ENCODE peak calls at places on chromosomes 16 and 17, in five cellular contexts. One of them, this sample, is unnamed.

GRCh38 chr17:694239-694638 is 20.4 kb downstream of the VPS53 start:
- DNase-seq in AG04450: peak; percentile 97
- DNase-seq in anterior cingulate cortex: no peak
- DNase-seq in activated naive CD4-positive, alpha-beta T cell treated with Interleukin-2 at 50 U/mL for 16 hours: no peak
- DNase-seq in T-helper 9 cell: no peak
- DNase-seq in this sample: peak; percentile 98

GRCh38 chr16:87263418-87264052 is 53.7 kb downstream of the C16orf95 start:
- DNase-seq in AG04450: no peak
- DNase-seq in anterior cingulate cortex: no peak
- DNase-seq in activated naive CD4-positive, alpha-beta T cell treated with Interleukin-2 at 50 U/mL for 16 hours: no peak
- DNase-seq in T-helper 9 cell: no peak
- DNase-seq in this sample: no peak

GRCh38 chr16:87602821-87603683 is 744 bp downstream of the JPH3 start:
- DNase-seq in AG04450: no peak
- DNase-seq in anterior cingulate cortex: no peak
- DNase-seq in activated naive CD4-positive, alpha-beta T cell treated with Interleukin-2 at 50 U/mL for 16 hours: no peak
- DNase-seq in T-helper 9 cell: no peak
- DNase-seq in this sample: no peak

GRCh38 chr16:10120953-10121352 is 61.3 kb downstream of the GRIN2A start:
- DNase-seq in AG04450: no peak
- DNase-seq in anterior cingulate cortex: no peak
- DNase-seq in activated naive CD4-positive, alpha-beta T cell treated with Interleukin-2 at 50 U/mL for 16 hours: no peak
- DNase-seq in T-helper 9 cell: no peak
- DNase-seq in this sample: no peak

GRCh38 chr17:38617967-38618760 is 12.4 kb upstream of the SRCIN1 start:
- DNase-seq in AG04450: no peak
- DNase-seq in anterior cingulate cortex: no peak
- DNase-seq in activated naive CD4-positive, alpha-beta T cell treated with Interleukin-2 at 50 U/mL for 16 hours: no peak
- DNase-seq in T-helper 9 cell: no peak
- DNase-seq in this sample: no peak

GRCh38 chr17:44086364-44087311 is 16.1 kb downstream of the G6PC3 start:
- DNase-seq in AG04450: peak; percentile 75
- DNase-seq in anterior cingulate cortex: peak; percentile 67
- DNase-seq in activated naive CD4-positive, alpha-beta T cell treated with Interleukin-2 at 50 U/mL for 16 hours: peak; percentile 76
- DNase-seq in T-helper 9 cell: no peak
- DNase-seq in this sample: no peak

GRCh38 chr17:57044976-57045867 is 39.8 kb upstream of the AKAP1 start:
- DNase-seq in AG04450: no peak
- DNase-seq in anterior cingulate cortex: no peak
- DNase-seq in activated naive CD4-positive, alpha-beta T cell treated with Interleukin-2 at 50 U/mL for 16 hours: no peak
- DNase-seq in T-helper 9 cell: peak; percentile 0
- DNase-seq in this sample: no peak

GRCh38 chr16:8962393-8963009 is 1.2 kb downstream of the USP7 start:
- DNase-seq in AG04450: no peak
- DNase-seq in anterior cingulate cortex: no peak
- DNase-seq in activated naive CD4-positive, alpha-beta T cell treated with Interleukin-2 at 50 U/mL for 16 hours: peak; percentile 57
- DNase-seq in T-helper 9 cell: peak; percentile 53
- DNase-seq in this sample: no peak

GRCh38 chr17:4533522-4534502 is 21.4 kb downstream of the MYBBP1A start:
- DNase-seq in AG04450: no peak
- DNase-seq in anterior cingulate cortex: peak; percentile 66
- DNase-seq in activated naive CD4-positive, alpha-beta T cell treated with Interleukin-2 at 50 U/mL for 16 hours: no peak
- DNase-seq in T-helper 9 cell: no peak
- DNase-seq in this sample: no peak

GRCh38 chr17:68800731-68801130 is 154.5 kb downstream of the ABCA8 start:
- DNase-seq in AG04450: no peak
- DNase-seq in anterior cingulate cortex: no peak
- DNase-seq in activated naive CD4-positive, alpha-beta T cell treated with Interleukin-2 at 50 U/mL for 16 hours: no peak
- DNase-seq in T-helper 9 cell: no peak
- DNase-seq in this sample: no peak

GRCh38 chr17:65987988-65988387 is 203.9 kb downstream of the CEP112 start:
- DNase-seq in AG04450: peak; percentile 7
- DNase-seq in anterior cingulate cortex: no peak
- DNase-seq in activated naive CD4-positive, alpha-beta T cell treated with Interleukin-2 at 50 U/mL for 16 hours: no peak
- DNase-seq in T-helper 9 cell: no peak
- DNase-seq in this sample: no peak

GRCh38 chr17:21823643-21824042 is 131.3 kb downstream of the KCNJ18 start:
- DNase-seq in AG04450: no peak
- DNase-seq in anterior cingulate cortex: no peak
- DNase-seq in activated naive CD4-positive, alpha-beta T cell treated with Interleukin-2 at 50 U/mL for 16 hours: no peak
- DNase-seq in T-helper 9 cell: no peak
- DNase-seq in this sample: no peak

GRCh38 chr17:49388290-49388640 is 26.2 kb upstream of the ZNF652 start:
- DNase-seq in AG04450: no peak
- DNase-seq in anterior cingulate cortex: no peak
- DNase-seq in activated naive CD4-positive, alpha-beta T cell treated with Interleukin-2 at 50 U/mL for 16 hours: peak; percentile 18
- DNase-seq in T-helper 9 cell: peak; percentile 21
- DNase-seq in this sample: no peak

GRCh38 chr17:27264068-27264812 is 29.7 kb upstream of the WSB1 start:
- DNase-seq in AG04450: no peak
- DNase-seq in anterior cingulate cortex: no peak
- DNase-seq in activated naive CD4-positive, alpha-beta T cell treated with Interleukin-2 at 50 U/mL for 16 hours: no peak
- DNase-seq in T-helper 9 cell: no peak
- DNase-seq in this sample: no peak

GRCh38 chr17:27446569-27447301 is 9.5 kb upstream of the KSR1 start:
- DNase-seq in AG04450: peak; percentile 99
- DNase-seq in anterior cingulate cortex: no peak
- DNase-seq in activated naive CD4-positive, alpha-beta T cell treated with Interleukin-2 at 50 U/mL for 16 hours: no peak
- DNase-seq in T-helper 9 cell: no peak
- DNase-seq in this sample: peak; percentile 80

GRCh38 chr16:68287276-68288251 is 23.2 kb downstream of the SLC7A6OS start:
- DNase-seq in AG04450: no peak
- DNase-seq in anterior cingulate cortex: no peak
- DNase-seq in activated naive CD4-positive, alpha-beta T cell treated with Interleukin-2 at 50 U/mL for 16 hours: peak; percentile 27
- DNase-seq in T-helper 9 cell: peak; percentile 27
- DNase-seq in this sample: peak; percentile 40

GRCh38 chr17:79935197-79935844 is 96.1 kb upstream of the CBX4 start:
- DNase-seq in AG04450: no peak
- DNase-seq in anterior cingulate cortex: no peak
- DNase-seq in activated naive CD4-positive, alpha-beta T cell treated with Interleukin-2 at 50 U/mL for 16 hours: no peak
- DNase-seq in T-helper 9 cell: no peak
- DNase-seq in this sample: no peak

GRCh38 chr16:88702364-88703210 is 3.6 kb downstream of the RNF166 start:
- DNase-seq in AG04450: no peak
- DNase-seq in anterior cingulate cortex: no peak
- DNase-seq in activated naive CD4-positive, alpha-beta T cell treated with Interleukin-2 at 50 U/mL for 16 hours: no peak
- DNase-seq in T-helper 9 cell: no peak
- DNase-seq in this sample: no peak

GRCh38 chr17:77089118-77089477 is 51.7 kb upstream of the SEC14L1 start:
- DNase-seq in AG04450: no peak
- DNase-seq in anterior cingulate cortex: no peak
- DNase-seq in activated naive CD4-positive, alpha-beta T cell treated with Interleukin-2 at 50 U/mL for 16 hours: peak; percentile 4
- DNase-seq in T-helper 9 cell: no peak
- DNase-seq in this sample: no peak

GRCh38 chr16:88454315-88455057 is 1.4 kb downstream of the ZFPM1 start:
- DNase-seq in AG04450: no peak
- DNase-seq in anterior cingulate cortex: no peak
- DNase-seq in activated naive CD4-positive, alpha-beta T cell treated with Interleukin-2 at 50 U/mL for 16 hours: no peak
- DNase-seq in T-helper 9 cell: peak; percentile 21
- DNase-seq in this sample: no peak

GRCh38 chr17:2058521-2059124 is 3.7 kb downstream of the HIC1 start:
- DNase-seq in AG04450: no peak
- DNase-seq in anterior cingulate cortex: no peak
- DNase-seq in activated naive CD4-positive, alpha-beta T cell treated with Interleukin-2 at 50 U/mL for 16 hours: peak; percentile 72
- DNase-seq in T-helper 9 cell: peak; percentile 64
- DNase-seq in this sample: no peak

GRCh38 chr16:14354561-14355351 is 275.3 kb downstream of the PARN start:
- DNase-seq in AG04450: no peak
- DNase-seq in anterior cingulate cortex: no peak
- DNase-seq in activated naive CD4-positive, alpha-beta T cell treated with Interleukin-2 at 50 U/mL for 16 hours: peak; percentile 41
- DNase-seq in T-helper 9 cell: no peak
- DNase-seq in this sample: no peak

GRCh38 chr16:53773150-53773846 is 69.3 kb downstream of the FTO start:
- DNase-seq in AG04450: peak; percentile 33
- DNase-seq in anterior cingulate cortex: no peak
- DNase-seq in activated naive CD4-positive, alpha-beta T cell treated with Interleukin-2 at 50 U/mL for 16 hours: no peak
- DNase-seq in T-helper 9 cell: no peak
- DNase-seq in this sample: peak; percentile 28

GRCh38 chr16:57483725-57484514 is 2.4 kb downstream of the DOK4 start:
- DNase-seq in AG04450: no peak
- DNase-seq in anterior cingulate cortex: no peak
- DNase-seq in activated naive CD4-positive, alpha-beta T cell treated with Interleukin-2 at 50 U/mL for 16 hours: no peak
- DNase-seq in T-helper 9 cell: no peak
- DNase-seq in this sample: no peak

GRCh38 chr17:78883090-78883532 is 19.9 kb downstream of the CEP295NL start:
- DNase-seq in AG04450: no peak
- DNase-seq in anterior cingulate cortex: no peak
- DNase-seq in activated naive CD4-positive, alpha-beta T cell treated with Interleukin-2 at 50 U/mL for 16 hours: no peak
- DNase-seq in T-helper 9 cell: no peak
- DNase-seq in this sample: peak; percentile 50

GRCh38 chr17:50440172-50440837 is 14.3 kb downstream of the ACSF2 start:
- DNase-seq in AG04450: no peak
- DNase-seq in anterior cingulate cortex: no peak
- DNase-seq in activated naive CD4-positive, alpha-beta T cell treated with Interleukin-2 at 50 U/mL for 16 hours: no peak
- DNase-seq in T-helper 9 cell: no peak
- DNase-seq in this sample: no peak

GRCh38 chr16:73057369-73058210 is 9.7 kb upstream of the ZFHX3 start:
- DNase-seq in AG04450: no peak
- DNase-seq in anterior cingulate cortex: no peak
- DNase-seq in activated naive CD4-positive, alpha-beta T cell treated with Interleukin-2 at 50 U/mL for 16 hours: no peak
- DNase-seq in T-helper 9 cell: no peak
- DNase-seq in this sample: no peak

GRCh38 chr16:68345351-68345810 is 34.6 kb downstream of the PRMT7 start:
- DNase-seq in AG04450: no peak
- DNase-seq in anterior cingulate cortex: no peak
- DNase-seq in activated naive CD4-positive, alpha-beta T cell treated with Interleukin-2 at 50 U/mL for 16 hours: no peak
- DNase-seq in T-helper 9 cell: no peak
- DNase-seq in this sample: no peak

GRCh38 chr17:18258356-18259038 is at the start of gene FLII:
- DNase-seq in AG04450: no peak
- DNase-seq in anterior cingulate cortex: no peak
- DNase-seq in activated naive CD4-positive, alpha-beta T cell treated with Interleukin-2 at 50 U/mL for 16 hours: peak; percentile 65
- DNase-seq in T-helper 9 cell: peak; percentile 52
- DNase-seq in this sample: no peak

GRCh38 chr16:81745704-81746558 is 33.2 kb upstream of the PLCG2 start:
- DNase-seq in AG04450: no peak
- DNase-seq in anterior cingulate cortex: peak; percentile 22
- DNase-seq in activated naive CD4-positive, alpha-beta T cell treated with Interleukin-2 at 50 U/mL for 16 hours: peak; percentile 79
- DNase-seq in T-helper 9 cell: peak; percentile 63
- DNase-seq in this sample: no peak

GRCh38 chr16:70737377-70738082 is 51.7 kb upstream of the MTSS2 start:
- DNase-seq in AG04450: peak; percentile 97
- DNase-seq in anterior cingulate cortex: no peak
- DNase-seq in activated naive CD4-positive, alpha-beta T cell treated with Interleukin-2 at 50 U/mL for 16 hours: peak; percentile 70
- DNase-seq in T-helper 9 cell: peak; percentile 17
- DNase-seq in this sample: peak; percentile 63

GRCh38 chr16:4859900-4860255 is 12.6 kb downstream of the UBN1 start:
- DNase-seq in AG04450: no peak
- DNase-seq in anterior cingulate cortex: no peak
- DNase-seq in activated naive CD4-positive, alpha-beta T cell treated with Interleukin-2 at 50 U/mL for 16 hours: no peak
- DNase-seq in T-helper 9 cell: no peak
- DNase-seq in this sample: no peak

GRCh38 chr16:11394593-11394960 is 49.3 kb downstream of the RMI2 start:
- DNase-seq in AG04450: no peak
- DNase-seq in anterior cingulate cortex: no peak
- DNase-seq in activated naive CD4-positive, alpha-beta T cell treated with Interleukin-2 at 50 U/mL for 16 hours: no peak
- DNase-seq in T-helper 9 cell: no peak
- DNase-seq in this sample: no peak

GRCh38 chr16:10736926-10737625 is 6.6 kb upstream of the NUBP1 start:
- DNase-seq in AG04450: peak; percentile 38
- DNase-seq in anterior cingulate cortex: no peak
- DNase-seq in activated naive CD4-positive, alpha-beta T cell treated with Interleukin-2 at 50 U/mL for 16 hours: peak; percentile 65
- DNase-seq in T-helper 9 cell: peak; percentile 54
- DNase-seq in this sample: no peak

GRCh38 chr16:86072328-86073102 is 173.6 kb downstream of the IRF8 start:
- DNase-seq in AG04450: peak; percentile 77
- DNase-seq in anterior cingulate cortex: peak; percentile 19
- DNase-seq in activated naive CD4-positive, alpha-beta T cell treated with Interleukin-2 at 50 U/mL for 16 hours: peak; percentile 28
- DNase-seq in T-helper 9 cell: no peak
- DNase-seq in this sample: peak; percentile 4

GRCh38 chr16:87266846-87267245 is 50.3 kb downstream of the C16orf95 start:
- DNase-seq in AG04450: no peak
- DNase-seq in anterior cingulate cortex: no peak
- DNase-seq in activated naive CD4-positive, alpha-beta T cell treated with Interleukin-2 at 50 U/mL for 16 hours: no peak
- DNase-seq in T-helper 9 cell: no peak
- DNase-seq in this sample: no peak

GRCh38 chr17:44558349-44559287 is 1.3 kb downstream of the FZD2 start:
- DNase-seq in AG04450: no peak
- DNase-seq in anterior cingulate cortex: peak; percentile 3
- DNase-seq in activated naive CD4-positive, alpha-beta T cell treated with Interleukin-2 at 50 U/mL for 16 hours: no peak
- DNase-seq in T-helper 9 cell: no peak
- DNase-seq in this sample: no peak